ENCODE peak calls at places on chromosomes 16 and 17, in nine cellular contexts. I is IMR-90, M is tibial nerve, O is ovary, U is sigmoid colon, J is prostate gland, X is K562, E is body of pancreas, R is right lobe of liver. K is an unnamed sample.

GRCh38 chr17:50721194-50722010 is 2.0 kb downstream of the LUC7L3 start:
- DNase-seq in I (no peak), M (no peak), O (no peak), U (no peak), J (no peak), X (peak), E (no peak), R (no peak), K (no peak)

GRCh38 chr16:72785886-72786285 is 262.0 kb downstream of the ZFHX3 start:
- DNase-seq in I (peak), M (no peak), O (no peak), U (no peak), J (no peak), X (no peak), E (no peak), R (no peak), K (no peak)

GRCh38 chr17:2427215-2427614 is 26.4 kb upstream of the MNT start:
- DNase-seq in I (no peak), M (no peak), O (no peak), U (no peak), J (no peak), X (no peak), E (no peak), R (no peak), K (no peak)

GRCh38 chr16:23504453-23505179 is 5.7 kb downstream of the GGA2 start:
- DNase-seq in I (peak), M (peak), O (peak), U (peak), J (no peak), X (peak), E (peak), R (no peak), K (peak)

GRCh38 chr17:41813039-41813680 is 356 bp downstream of the FKBP10 start:
- DNase-seq in I (no peak), M (no peak), O (peak), U (no peak), J (no peak), X (peak), E (no peak), R (no peak), K (no peak)

GRCh38 chr16:85120006-85120340 is 7.7 kb upstream of the CIBAR2 start:
- DNase-seq in I (no peak), M (no peak), O (no peak), U (no peak), J (no peak), X (no peak), E (no peak), R (no peak), K (no peak)

GRCh38 chr17:65022751-65023421 is 33.7 kb downstream of the GNA13 start:
- DNase-seq in I (peak), M (no peak), O (no peak), U (no peak), J (no peak), X (no peak), E (no peak), R (no peak), K (no peak)

GRCh38 chr17:19260958-19261357 is 23.8 kb downstream of the EPN2 start:
- DNase-seq in I (no peak), M (no peak), O (no peak), U (peak), J (no peak), X (no peak), E (no peak), R (no peak), K (no peak)

GRCh38 chr16:69717066-69717465 is 9.3 kb downstream of the NQO1 start:
- DNase-seq in I (no peak), M (no peak), O (no peak), U (no peak), J (no peak), X (no peak), E (no peak), R (no peak), K (no peak)

GRCh38 chr16:69894675-69895074 is 56.5 kb upstream of the CLEC18A start:
- DNase-seq in I (no peak), M (no peak), O (no peak), U (no peak), J (no peak), X (no peak), E (no peak), R (no peak), K (no peak)

GRCh38 chr16:19697756-19698318 is 20.2 kb downstream of the KNOP1 start:
- DNase-seq in I (no peak), M (no peak), O (no peak), U (no peak), J (no peak), X (no peak), E (peak), R (no peak), K (no peak)

GRCh38 chr16:57649846-57650245 is 18.3 kb upstream of the ADGRG3 start:
- DNase-seq in I (no peak), M (no peak), O (no peak), U (no peak), J (no peak), X (no peak), E (no peak), R (no peak), K (no peak)

GRCh38 chr17:29102741-29103181 is 59.8 kb downstream of the PIPOX start:
- DNase-seq in I (no peak), M (no peak), O (no peak), U (no peak), J (no peak), X (no peak), E (no peak), R (no peak), K (no peak)

GRCh38 chr17:1730345-1731193 is 6.1 kb downstream of the WDR81 start:
- DNase-seq in I (peak), M (peak), O (peak), U (peak), J (peak), X (peak), E (peak), R (no peak), K (peak)

GRCh38 chr17:12727076-12727750 is 61.5 kb downstream of the MYOCD start:
- DNase-seq in I (peak), M (no peak), O (no peak), U (no peak), J (no peak), X (no peak), E (no peak), R (no peak), K (no peak)

GRCh38 chr16:89720859-89721643 is at the start of the genes VPS9D1 and ZNF276:
- DNase-seq in I (peak), M (peak), O (peak), U (peak), J (peak), X (peak), E (peak), R (peak), K (peak)

GRCh38 chr17:57195790-57196460 is 60.4 kb upstream of the MSI2 start:
- DNase-seq in I (no peak), M (no peak), O (no peak), U (no peak), J (peak), X (no peak), E (no peak), R (no peak), K (no peak)

DNA sequence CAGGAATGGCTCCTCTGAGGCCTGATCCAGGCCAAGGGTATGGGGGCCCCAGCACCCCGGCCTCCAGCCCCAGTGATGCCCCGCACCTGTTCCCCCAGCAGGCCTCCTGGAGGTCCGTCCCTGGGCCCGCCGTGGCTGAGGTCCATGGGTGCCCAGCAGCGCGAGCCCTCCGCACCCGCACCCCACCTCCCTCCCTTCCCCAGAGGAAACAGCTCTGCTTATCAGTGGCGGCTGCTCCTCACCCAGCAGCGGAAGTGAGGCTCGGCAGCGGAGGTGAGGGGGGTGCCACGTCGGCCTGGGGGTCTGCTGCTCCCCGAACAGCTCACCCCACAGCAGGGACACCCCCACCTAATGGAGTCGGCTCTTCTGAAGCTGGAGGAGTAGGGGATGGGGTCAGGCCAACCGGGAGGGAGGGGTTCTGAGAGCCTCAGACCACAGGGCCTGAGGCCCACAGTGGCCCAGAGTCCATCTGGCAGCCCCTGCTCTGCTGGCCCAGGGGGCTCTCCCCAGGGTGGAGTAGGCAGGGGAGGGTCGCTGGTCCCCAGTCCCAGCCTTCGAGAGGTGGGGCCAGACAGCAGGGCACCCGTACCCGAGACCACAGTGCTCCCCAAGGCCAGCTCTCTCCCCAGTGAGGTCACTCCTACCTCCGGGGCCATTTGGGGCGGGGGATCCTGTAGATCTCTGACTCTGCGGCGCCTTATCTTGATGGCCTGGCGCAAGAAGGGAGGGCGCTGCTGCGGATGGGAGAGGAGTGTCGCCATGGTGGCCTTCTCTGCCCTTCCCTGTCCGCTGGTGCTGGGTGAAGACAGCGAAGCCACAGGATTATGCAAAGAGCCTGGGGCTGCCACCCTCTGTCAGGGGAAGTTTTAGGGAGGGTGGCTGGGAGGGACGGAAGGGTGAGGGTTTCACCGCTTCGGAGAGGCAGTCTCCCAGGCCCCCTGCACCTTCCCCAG is at the start of gene UNC13D:
- DNase-seq in I (no peak), M (no peak), O (no peak), U (peak), J (no peak), X (peak), E (peak), R (no peak), K (peak)
- TF ChIP-seq POLR2A in I (no peak), M (no peak), O (no peak), U (no peak), J (peak), X (peak), E (no peak), R (no peak), K (no peak)

DNA sequence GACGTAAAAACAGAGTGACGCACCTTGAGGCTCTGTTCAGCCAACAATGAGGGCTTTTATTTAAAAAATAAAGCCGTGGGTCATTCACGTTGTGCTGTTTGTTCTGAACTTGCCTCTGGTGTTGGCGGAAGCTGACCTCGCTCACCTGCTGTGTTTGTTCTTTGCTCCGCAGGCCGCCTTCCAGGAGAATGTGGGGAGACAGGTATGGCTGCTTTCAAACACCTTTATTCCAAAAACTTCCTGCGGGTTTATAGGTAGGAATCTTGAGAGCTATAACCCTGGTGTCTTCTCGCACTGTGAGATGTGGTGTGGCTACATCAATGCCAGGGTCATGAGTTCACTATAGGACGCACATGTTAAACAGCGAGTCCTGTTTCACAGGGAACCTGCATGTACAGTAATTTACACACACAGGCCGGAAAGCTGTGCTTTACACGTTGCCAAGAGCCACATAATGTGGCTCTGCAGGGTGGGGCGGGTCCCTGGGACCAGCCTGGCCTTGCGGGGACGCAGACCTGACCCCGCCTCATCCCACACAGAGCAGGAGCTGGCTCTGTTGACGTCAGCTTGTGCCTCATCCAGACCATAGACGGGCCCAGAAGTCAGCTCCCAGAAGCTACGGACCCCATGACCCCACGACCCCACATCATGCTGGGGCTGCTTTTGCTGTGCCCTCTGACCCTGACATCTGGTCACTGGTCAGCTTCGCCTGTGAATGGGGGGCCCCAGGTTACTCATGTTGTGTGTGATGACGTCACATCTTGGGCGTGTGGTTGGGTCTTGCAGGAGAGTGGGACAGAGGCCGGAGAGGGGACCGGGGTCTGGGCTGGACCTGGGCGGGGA is 49.9 kb upstream of the ZNF750 start:
- DNase-seq in I (no peak), M (no peak), O (no peak), U (no peak), J (peak), X (no peak), E (peak), R (peak), K (peak)
- H3K27ac ChIP-seq in I (no peak), M (no peak), O (no peak), U (no peak), J (peak), X (no peak), E (peak), R (peak), K (peak)

DNA sequence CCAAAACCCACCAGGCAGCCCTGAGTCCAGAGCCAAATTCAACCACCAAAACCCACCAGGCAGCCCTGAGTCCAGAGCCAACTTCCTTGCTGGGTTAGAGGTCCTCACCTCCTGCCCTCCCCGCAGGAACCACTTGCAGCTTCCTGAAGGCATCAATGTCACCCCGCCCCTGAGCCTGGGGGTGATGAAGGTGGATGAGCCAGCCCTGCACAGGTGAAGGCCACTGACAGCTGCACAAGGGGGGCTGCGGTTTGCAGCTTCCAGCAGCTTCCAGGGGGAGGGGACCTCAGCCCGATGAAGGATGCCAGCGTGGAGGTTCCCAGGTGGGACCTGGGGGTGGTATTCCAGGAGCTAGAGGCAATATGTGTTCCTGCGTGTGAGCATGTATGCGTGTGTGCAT is 7.6 kb upstream of the CSNK1D start:
- DNase-seq in I (no peak), M (no peak), O (no peak), U (no peak), J (no peak), X (no peak), E (no peak), R (no peak), K (no peak)
- TF ChIP-seq POLR2A in I (no peak), M (no peak), O (no peak), U (no peak), J (no peak), X (no peak), E (no peak), R (no peak), K (no peak)

DNA sequence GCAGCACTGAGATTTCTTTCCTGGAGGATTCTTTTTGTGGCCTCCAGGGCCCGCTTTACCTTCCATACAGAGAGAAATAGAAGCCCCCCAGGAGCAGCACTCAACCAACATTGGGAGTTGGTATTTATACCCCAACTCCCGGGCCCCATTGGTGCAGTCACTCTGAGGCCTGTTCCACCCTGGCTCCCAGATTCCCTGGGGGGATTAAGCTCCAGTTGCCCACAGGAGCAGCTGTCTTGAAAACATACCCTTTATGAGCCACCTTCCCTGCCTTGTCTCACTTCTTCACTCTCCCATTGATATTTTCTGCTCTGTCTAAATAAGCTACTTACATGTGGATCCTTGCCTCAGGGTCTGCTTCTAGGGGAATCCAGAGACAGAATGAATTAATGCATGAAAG is 167.8 kb downstream of the KATNIP start:
- DNase-seq in I (no peak), M (no peak), O (no peak), U (peak), J (no peak), X (no peak), E (no peak), R (no peak), K (no peak)
- H3K27ac ChIP-seq in I (no peak), M (peak), O (no peak), U (peak), J (no peak), X (no peak), E (no peak), R (no peak), K (no peak)

DNA sequence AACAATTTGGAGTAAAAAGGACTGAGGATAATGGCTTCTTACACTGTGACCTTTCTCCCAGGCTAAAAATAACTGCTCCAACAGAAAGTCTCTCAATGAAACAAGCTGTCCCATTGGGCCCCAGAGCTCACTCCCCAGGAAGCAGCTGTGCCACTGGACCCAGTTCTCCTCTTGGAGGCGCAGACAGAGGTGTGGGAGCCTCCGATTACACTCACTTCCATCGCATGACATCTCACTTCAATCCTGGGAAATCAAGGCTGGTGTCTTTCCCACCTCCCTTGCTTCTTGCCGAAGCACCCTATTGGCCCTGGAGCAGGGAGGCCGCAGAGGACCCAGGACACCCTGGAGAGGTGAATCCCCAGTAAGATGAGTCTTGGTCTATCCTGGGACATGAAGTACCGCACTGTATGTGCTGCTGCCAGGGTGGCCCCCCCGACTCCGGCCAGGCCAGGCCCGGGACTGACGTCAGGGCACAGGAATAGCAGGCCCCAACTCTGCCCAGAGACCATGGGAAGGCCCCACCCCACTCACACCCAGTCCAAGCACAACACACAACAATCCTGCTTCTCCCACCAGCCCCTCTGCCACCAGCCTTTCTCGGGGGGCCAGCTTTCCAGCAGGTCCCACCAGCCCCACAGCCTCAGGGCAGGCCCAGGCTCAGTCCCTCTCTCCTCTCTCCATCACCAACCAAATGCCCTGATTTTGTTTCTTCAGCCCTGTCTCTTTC is 29.5 kb downstream of the SRL start:
- DNase-seq in I (no peak), M (no peak), O (no peak), U (no peak), J (no peak), X (no peak), E (no peak), R (no peak), K (no peak)
- TF ChIP-seq POLR2A in I (no peak), M (no peak), O (no peak), U (no peak), J (no peak), X (no peak), E (no peak), R (no peak), K (no peak)

GRCh38 chr16:3306078-3306477 is 781 bp downstream of the ZNF75A start:
- DNase-seq in I (no peak), M (no peak), O (no peak), U (no peak), J (no peak), X (no peak), E (no peak), R (no peak), K (no peak)
- H3K27ac ChIP-seq in I (peak), M (peak), O (no peak), U (peak), J (peak), X (peak), E (peak), R (peak), K (no peak)

GRCh38 chr17:36460265-36460937 is 26.1 kb upstream of the ZNHIT3 start:
- DNase-seq in I (no peak), M (no peak), O (no peak), U (no peak), J (no peak), X (peak), E (no peak), R (no peak), K (no peak)
- TF ChIP-seq POLR2A in I (no peak), M (no peak), O (no peak), U (no peak), J (no peak), X (no peak), E (no peak), R (no peak), K (no peak)

DNA sequence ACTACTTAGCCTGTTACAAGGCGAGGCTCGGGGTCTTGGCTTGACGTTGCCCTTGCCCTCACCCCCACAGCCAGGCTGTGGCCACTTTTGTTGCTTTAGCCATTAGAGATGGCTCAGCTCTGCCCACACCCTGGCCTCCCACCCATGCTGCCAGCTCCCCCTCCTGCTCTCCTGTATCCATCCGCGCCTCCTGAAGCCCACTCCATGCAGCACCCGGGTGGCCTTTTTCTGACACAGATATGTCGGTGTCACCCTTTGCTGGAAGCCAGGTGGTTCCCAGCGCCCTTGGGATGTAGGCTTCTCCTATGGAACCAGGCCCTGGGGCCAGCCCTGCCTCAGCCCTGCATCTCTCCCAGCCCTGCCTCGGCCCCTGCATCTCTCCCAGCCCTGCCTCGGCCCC is 9.7 kb downstream of the TSC2 start:
- DNase-seq in I (no peak), M (no peak), O (no peak), U (no peak), J (no peak), X (no peak), E (no peak), R (no peak), K (no peak)
- H3K27ac ChIP-seq in I (no peak), M (no peak), O (no peak), U (no peak), J (no peak), X (no peak), E (no peak), R (no peak), K (peak)

DNA sequence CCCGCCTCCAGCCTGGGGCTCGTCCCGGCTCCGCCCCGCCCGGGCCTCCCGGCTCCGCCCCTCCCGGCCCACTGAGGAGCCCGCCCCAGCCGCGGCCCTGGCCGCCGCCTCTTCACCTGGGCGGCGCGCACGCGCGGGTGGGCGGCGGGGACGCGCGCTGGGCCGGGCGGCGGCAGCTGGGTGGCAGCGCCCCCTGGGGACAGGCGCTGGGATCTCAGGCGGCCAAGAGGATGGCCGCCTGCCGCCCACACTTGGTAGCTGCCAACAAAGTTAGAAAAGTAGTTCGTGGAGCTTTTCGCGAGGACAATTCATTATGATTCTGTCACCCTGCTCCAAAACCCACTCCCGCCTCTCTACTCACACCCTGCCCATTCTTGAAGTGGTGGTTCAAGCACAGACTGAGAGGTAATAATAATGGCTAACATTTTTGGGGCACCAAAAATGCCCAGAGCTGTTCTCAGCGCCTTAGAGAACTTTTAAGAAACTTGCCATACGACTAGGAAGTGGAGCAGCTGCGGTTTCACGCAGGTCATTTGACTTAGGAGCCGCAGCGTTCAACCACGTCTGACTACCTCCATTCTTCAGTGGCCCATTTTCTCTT is 340 bp upstream of the MYO1D start:
- DNase-seq in I (peak), M (peak), O (peak), U (peak), J (peak), X (peak), E (peak), R (peak), K (peak)
- TF ChIP-seq POLR2A in I (no peak), M (no peak), O (no peak), U (no peak), J (no peak), X (no peak), E (no peak), R (no peak), K (no peak)